ENCODE peak calls at places on chromosomes 16 and 17, in seven cellular contexts. Z, P, H, L, K, T and J are unnamed samples.

GRCh38 chr17:44266402-44267164 is 1.4 kb downstream of the SLC4A1 start:
- DNase-seq in L (no peak), T (no peak), P (peak; percentile 10), H (no peak), K (no peak), Z (no peak), J (no peak)

GRCh38 chr17:43024407-43025289 is at the start of gene RND2:
- DNase-seq in Z (peak; percentile 91), P (peak; percentile 96), H (peak; percentile 83), T (peak; percentile 94), K (peak; percentile 76), L (peak; percentile 97), J (peak; percentile 95)

GRCh38 chr16:760498-761343 is at the start of gene MSLN:
- DNase-seq in T (peak; percentile 48), Z (peak; percentile 67), P (peak; percentile 22), H (no peak), L (no peak), K (no peak), J (no peak)

GRCh38 chr16:976389-976931 is 5.1 kb upstream of the SOX8 start:
- DNase-seq in T (no peak), H (no peak), L (no peak), Z (no peak), P (no peak), K (no peak), J (no peak)

GRCh38 chr17:81334987-81335386 is 39.9 kb upstream of the SLC38A10 start:
- DNase-seq in P (no peak), L (no peak), Z (no peak), K (no peak), T (no peak), H (no peak), J (no peak)

GRCh38 chr17:53313746-53314145 is 509.0 kb upstream of the KIF2B start:
- DNase-seq in T (no peak), H (no peak), K (no peak), Z (no peak), P (no peak), L (no peak), J (peak; percentile 1)

GRCh38 chr16:24670623-24671454 is 58.6 kb upstream of the TNRC6A start:
- DNase-seq in T (peak; percentile 84), K (no peak), P (peak; percentile 82), L (peak; percentile 87), Z (no peak), H (peak; percentile 64), J (peak; percentile 80)

GRCh38 chr17:56908061-56908542 is 5.7 kb downstream of the TRIM25 start:
- DNase-seq in P (no peak), H (peak; percentile 65), T (no peak), L (no peak), Z (no peak), K (peak; percentile 58), J (no peak)

GRCh38 chr16:58195771-58196170 is 2.1 kb downstream of the CSNK2A2 start:
- DNase-seq in Z (no peak), T (no peak), L (no peak), P (no peak), K (no peak), H (no peak), J (no peak)

GRCh38 chr17:72660274-72661092 is 432.0 kb downstream of the SLC39A11 start:
- DNase-seq in L (peak; percentile 32), Z (no peak), K (no peak), T (no peak), P (no peak), H (no peak), J (no peak)

GRCh38 chr17:79340771-79341528 is 266.3 kb downstream of the ENGASE start:
- DNase-seq in T (no peak), L (no peak), K (no peak), P (no peak), Z (no peak), H (no peak), J (no peak)

GRCh38 chr16:4511441-4512082 is 27.0 kb downstream of the CDIP1 start:
- DNase-seq in Z (no peak), L (no peak), T (no peak), H (peak; percentile 65), K (peak; percentile 73), P (peak; percentile 57), J (peak; percentile 47)

GRCh38 chr17:61464121-61464905 is 12.1 kb downstream of the TBX4 start:
- DNase-seq in Z (no peak), K (no peak), H (no peak), T (no peak), L (peak; percentile 48), P (no peak), J (no peak)

GRCh38 chr17:82282239-82283207 is 9.0 kb upstream of the CSNK1D start:
- DNase-seq in T (no peak), P (no peak), Z (no peak), H (no peak), L (no peak), K (no peak), J (no peak)

GRCh38 chr16:13611596-13611995 is 308.4 kb upstream of the ERCC4 start:
- DNase-seq in L (no peak), Z (no peak), K (no peak), H (no peak), T (no peak), P (no peak), J (no peak)

GRCh38 chr16:80938035-80938927 is 68.4 kb downstream of the CMC2 start:
- DNase-seq in K (no peak), H (no peak), P (peak; percentile 98), T (peak; percentile 77), Z (peak; percentile 51), L (peak; percentile 88), J (peak; percentile 99)

GRCh38 chr17:66582373-66583111 is 252.4 kb upstream of the CACNG5 start:
- DNase-seq in K (no peak), Z (no peak), H (no peak), T (no peak), L (no peak), P (no peak), J (no peak)

GRCh38 chr16:4505356-4506153 is 29.4 kb downstream of the HMOX2 start:
- DNase-seq in H (no peak), K (peak; percentile 54), L (no peak), Z (no peak), T (no peak), P (no peak), J (no peak)

GRCh38 chr17:37465058-37465616 is 24.6 kb upstream of the DUSP14 start:
- DNase-seq in L (no peak), Z (no peak), K (no peak), P (peak; percentile 79), T (no peak), H (no peak), J (no peak)

GRCh38 chr16:84614914-84615813 is 2.7 kb downstream of the COTL1 start:
- DNase-seq in H (no peak), L (no peak), P (no peak), K (no peak), Z (no peak), T (no peak), J (no peak)
- H3K4me3 ChIP-seq in H (peak overlapping the region; percentile 12), L (no peak overlapping the region), P (no peak overlapping the region), K (peak overlapping the region; percentile 90), Z (no peak overlapping the region), T (no peak overlapping the region), J (no peak overlapping the region)

DNA sequence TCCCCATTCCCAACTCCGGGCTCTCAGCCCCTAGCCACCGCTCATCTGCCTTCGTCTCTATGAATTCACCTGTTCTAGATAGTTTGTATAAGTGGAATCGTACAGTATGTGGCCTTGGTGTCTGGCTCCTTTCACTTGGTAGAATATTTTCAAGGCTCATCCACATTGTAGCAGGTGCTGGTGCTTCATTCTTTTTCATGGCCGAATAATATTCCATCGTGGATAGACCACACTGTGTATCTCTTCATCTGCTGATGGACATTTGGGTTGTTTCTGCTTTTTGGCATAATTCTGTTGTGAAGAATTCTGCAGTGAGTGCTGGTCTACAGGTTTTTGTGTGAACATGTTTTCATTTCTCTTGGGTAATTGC is 324.2 kb downstream of the SEC14L1 start:
- DNase-seq in L (no peak), H (no peak), T (no peak), Z (no peak), K (no peak), P (no peak), J (no peak)
- H3K4me3 ChIP-seq in L (no peak overlapping the region), H (no peak overlapping the region), T (no peak overlapping the region), Z (no peak overlapping the region), K (no peak overlapping the region), P (no peak overlapping the region), J (no peak overlapping the region)

GRCh38 chr16:1989209-1989825 is 453 bp upstream of the SYNGR3 start:
- DNase-seq in T (no peak), K (no peak), H (no peak), Z (no peak), L (no peak), P (no peak), J (no peak)
- H3K4me3 ChIP-seq in T (no peak overlapping the region), K (peak overlapping the region; percentile 30), H (no peak overlapping the region), Z (no peak overlapping the region), L (no peak overlapping the region), P (no peak overlapping the region), J (no peak overlapping the region)

GRCh38 chr17:30378191-30378796 is 433 bp upstream of the CPD start:
- DNase-seq in H (peak; percentile 30), L (peak; percentile 73), P (peak; percentile 31), T (no peak), Z (no peak), K (peak; percentile 40), J (peak; percentile 24)

GRCh38 chr17:30376621-30377452 is 1.9 kb upstream of the CPD start:
- DNase-seq in Z (no peak), L (no peak), H (peak; percentile 49), K (no peak), P (peak; percentile 95), T (no peak), J (peak; percentile 97)

GRCh38 chr17:30375661-30376060 is 3.1 kb upstream of the CPD start:
- DNase-seq in K (no peak), Z (no peak), L (no peak), P (peak; percentile 35), T (no peak), H (no peak), J (no peak)

GRCh38 chr17:30378797-30379302 is at the start of gene CPD:
- DNase-seq in P (peak; percentile 97), T (peak; percentile 97), L (peak; percentile 98), K (peak; percentile 99), H (peak; percentile 98), Z (peak; percentile 81), J (peak; percentile 98)

DNA sequence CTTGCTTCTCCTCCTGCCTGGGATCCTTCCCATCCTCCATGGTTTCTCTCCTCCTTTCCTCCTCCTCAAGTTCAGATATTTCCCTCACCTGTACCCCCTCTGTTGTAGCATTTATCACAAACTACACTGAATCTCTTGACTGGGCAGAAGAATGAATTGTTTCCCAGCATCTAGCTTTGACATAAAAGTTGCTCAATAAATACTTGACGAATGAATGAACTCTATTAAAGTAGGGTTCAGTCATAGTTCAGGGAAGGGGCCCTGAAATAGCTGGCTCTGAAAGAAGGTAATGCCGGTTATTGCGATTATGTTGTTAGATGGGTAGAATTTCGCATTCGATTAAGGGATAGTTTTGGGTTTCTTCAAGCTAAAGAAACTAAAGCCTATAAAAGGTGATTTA is 1.2 kb upstream of the CPD start:
- DNase-seq in L (no peak), H (no peak), K (no peak), P (peak; percentile 55), T (no peak), Z (no peak), J (peak; percentile 37)
- H3K4me3 ChIP-seq in L (no peak overlapping the region), H (no peak overlapping the region), K (no peak overlapping the region), P (no peak overlapping the region), T (no peak overlapping the region), Z (no peak overlapping the region), J (no peak overlapping the region)

DNA sequence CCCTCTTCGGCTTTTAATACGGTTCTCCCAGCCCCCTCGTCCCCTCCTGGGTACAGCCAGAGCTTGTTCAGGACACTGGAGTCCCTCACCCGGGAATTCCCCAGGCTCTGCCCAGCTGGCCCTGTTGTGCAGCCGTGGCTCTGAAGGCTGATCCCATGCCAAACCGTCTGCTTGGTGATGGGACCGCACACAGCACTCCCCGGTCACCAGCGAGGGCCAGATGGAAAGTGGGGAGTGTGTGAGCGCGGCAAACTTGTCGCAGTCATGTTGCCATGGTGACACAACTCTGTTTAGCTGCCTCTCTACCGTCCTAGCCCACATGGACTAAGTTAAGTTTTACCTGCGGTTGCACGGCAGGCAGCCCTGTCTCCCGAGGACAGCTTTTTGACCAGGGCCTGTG is 107.9 kb downstream of the RAP1GAP2 start:
- DNase-seq in P (peak; percentile 11), Z (no peak), H (peak; percentile 72), T (no peak), L (no peak), K (peak; percentile 76), J (peak; percentile 26)
- H3K4me3 ChIP-seq in P (no peak overlapping the region), Z (no peak overlapping the region), H (no peak overlapping the region), T (no peak overlapping the region), L (no peak overlapping the region), K (no peak overlapping the region), J (no peak overlapping the region)